ENCODE peak calls at places on chromosomes 13 and 19, in four cellular contexts. R is cardiac muscle cell, W is AG04450, L is right lobe of liver. X is an unnamed sample.

GRCh38 chr19:35832054-35832453 is 19.4 kb upstream of the PRODH2 start:
- DNase-seq in R (no peak), W (no peak), L (no peak), X (no peak)

GRCh38 chr19:23884363-23884762 is 30.3 kb upstream of the ZNF726 start:
- DNase-seq in W (no peak), R (no peak), L (peak; percentile 57), X (no peak)

GRCh38 chr13:29800687-29801086 is 49.7 kb downstream of the UBL3 start:
- DNase-seq in R (no peak), W (no peak), L (no peak), X (no peak)

GRCh38 chr13:99151516-99151915 is 49.1 kb upstream of the UBAC2 start:
- DNase-seq in R (peak; percentile 54), W (no peak), L (no peak), X (no peak)

GRCh38 chr19:10514211-10515145 is 2.8 kb downstream of the S1PR5 start:
- DNase-seq in R (no peak), L (no peak), W (no peak), X (peak; percentile 41)

GRCh38 chr19:34964598-34964997 is 569 bp upstream of the ZNF792 start:
- DNase-seq in R (no peak), L (no peak), W (no peak), X (no peak)

GRCh38 chr19:19285723-19286122 is 12.6 kb upstream of the TM6SF2 start:
- DNase-seq in R (no peak), L (no peak), W (no peak), X (no peak)

GRCh38 chr19:51710163-51710562 is 13.6 kb downstream of the HAS1 start:
- DNase-seq in L (no peak), W (no peak), R (peak; percentile 40), X (no peak)

GRCh38 chr19:991174-991931 is 7.2 kb downstream of the WDR18 start:
- DNase-seq in L (no peak), R (peak; percentile 54), W (no peak), X (peak; percentile 84)

GRCh38 chr13:93673885-93674284 is 447.3 kb downstream of the GPC6 start:
- DNase-seq in W (no peak), R (no peak), L (no peak), X (no peak)

GRCh38 chr13:44573071-44573470 is 3.1 kb downstream of the TSC22D1 start:
- DNase-seq in L (no peak), R (no peak), W (no peak), X (no peak)

GRCh38 chr13:59492030-59492636 is 671.6 kb downstream of the DIAPH3 start:
- DNase-seq in R (no peak), L (no peak), W (no peak), X (no peak)

GRCh38 chr19:28635962-28636629 is 576.9 kb downstream of the UQCRFS1 start:
- DNase-seq in R (no peak), L (no peak), W (no peak), X (no peak)

GRCh38 chr13:99600318-99600717 is 99.0 kb downstream of the TM9SF2 start:
- DNase-seq in W (no peak), L (no peak), R (no peak), X (no peak)

GRCh38 chr13:45932172-45932571 is 80.6 kb upstream of the SIAH3 start:
- DNase-seq in R (no peak), W (no peak), L (no peak), X (no peak)

GRCh38 chr13:109979186-109979585 is 192.8 kb upstream of the IRS2 start:
- DNase-seq in W (no peak), L (no peak), R (no peak), X (no peak)

GRCh38 chr19:14409157-14410053 is 9.7 kb downstream of the DDX39A start:
- DNase-seq in W (no peak), R (no peak), L (no peak), X (no peak)

GRCh38 chr13:49443327-49443688 is 556 bp downstream of the CAB39L start:
- DNase-seq in R (peak; percentile 52), L (no peak), W (no peak), X (no peak)

GRCh38 chr19:33746159-33746558 is 50.5 kb upstream of the KCTD15 start:
- DNase-seq in W (no peak), R (no peak), L (no peak), X (no peak)

GRCh38 chr19:33749016-33749415 is 47.7 kb upstream of the KCTD15 start:
- DNase-seq in W (no peak), R (no peak), L (no peak), X (no peak)

GRCh38 chr19:33749619-33750175 is 47.0 kb upstream of the KCTD15 start:
- DNase-seq in L (no peak), R (no peak), W (no peak), X (no peak)

GRCh38 chr19:33747273-33747672 is 49.4 kb upstream of the KCTD15 start:
- DNase-seq in W (no peak), R (no peak), L (no peak), X (no peak)

GRCh38 chr19:33748231-33748630 is 48.4 kb upstream of the KCTD15 start:
- DNase-seq in W (no peak), L (no peak), R (no peak), X (no peak)
- H3K27me3 ChIP-seq in W (peaks cover 3% of the 10 kb centered on the region), L (no peaks in the 10 kb centered on the region), R (no peaks in the 10 kb centered on the region), X (no peaks in the 10 kb centered on the region)

DNA sequence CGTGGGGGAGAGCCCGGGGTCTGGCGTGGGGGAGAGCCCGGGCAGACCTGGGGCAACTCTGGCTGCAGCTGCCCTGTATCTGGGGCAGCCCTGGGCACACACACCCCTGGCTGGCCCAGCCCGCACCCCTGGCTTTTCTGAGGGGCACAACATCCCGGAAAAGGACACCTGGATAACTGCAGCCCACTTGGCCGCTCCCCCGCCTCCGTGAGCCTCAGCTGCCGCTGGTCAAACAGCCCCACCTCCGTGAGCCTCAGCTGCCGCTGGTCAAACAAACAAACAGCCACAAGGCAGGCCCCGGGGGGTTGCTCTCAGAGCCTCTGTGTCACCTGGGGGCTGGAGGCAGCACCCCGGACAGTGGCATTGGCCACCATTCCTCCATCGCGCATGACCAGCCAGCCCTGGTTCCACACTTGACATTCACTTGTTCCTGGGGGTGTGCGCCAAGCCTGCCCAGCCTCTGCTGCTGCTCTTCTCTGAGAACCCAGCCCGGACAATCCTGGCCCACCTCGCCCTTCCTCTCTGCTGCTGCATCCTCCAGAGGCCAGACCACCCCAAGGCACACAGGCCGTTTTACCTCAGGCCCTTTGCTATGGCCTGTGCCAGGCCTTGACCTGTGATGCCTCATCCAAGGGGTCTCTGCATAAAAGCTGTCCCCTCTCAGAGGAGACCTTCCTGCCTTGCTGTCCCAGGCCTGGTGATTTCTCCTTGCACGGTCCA is 19.9 kb downstream of the CEBPG start:
- DNase-seq in L (peak; percentile 66), W (no peak), R (no peak), X (no peak)
- H3K4me3 ChIP-seq in L (no peak overlapping the region), W (no peak overlapping the region), R (no peak overlapping the region), X (no peak overlapping the region)

GRCh38 chr13:25141042-25141441 is 31.0 kb downstream of the AMER2 start:
- DNase-seq in R (no peak), L (no peak), W (no peak), X (no peak)
- H3K27me3 ChIP-seq in R (peaks cover 9% of the 10 kb centered on the region), L (no peaks in the 10 kb centered on the region), W (peaks cover 8% of the 10 kb centered on the region), X (no peaks in the 10 kb centered on the region)

DNA sequence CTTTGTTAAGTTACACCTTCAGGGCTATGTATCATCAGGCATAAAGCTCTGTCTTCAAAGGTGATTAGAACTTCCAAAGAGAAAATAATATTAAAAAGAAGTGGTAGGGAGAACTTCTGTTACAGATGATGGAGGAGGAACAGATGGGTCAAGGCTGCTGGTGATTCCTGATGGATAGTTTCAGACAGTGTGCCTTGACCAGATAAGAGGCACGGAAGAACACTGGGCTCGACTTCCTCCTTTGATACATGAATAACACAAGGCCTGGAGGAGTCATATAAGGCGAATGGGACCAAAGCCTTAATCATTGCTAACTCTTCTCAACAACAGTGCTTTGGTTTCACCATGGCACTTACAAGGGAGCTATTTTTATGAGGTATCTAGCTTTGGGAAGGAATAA is 128.1 kb upstream of the RXFP2 start:
- DNase-seq in W (no peak), L (no peak), R (no peak), X (no peak)
- H3K4me3 ChIP-seq in W (no peak overlapping the region), L (no peak overlapping the region), R (no peak overlapping the region), X (no peak overlapping the region)

DNA sequence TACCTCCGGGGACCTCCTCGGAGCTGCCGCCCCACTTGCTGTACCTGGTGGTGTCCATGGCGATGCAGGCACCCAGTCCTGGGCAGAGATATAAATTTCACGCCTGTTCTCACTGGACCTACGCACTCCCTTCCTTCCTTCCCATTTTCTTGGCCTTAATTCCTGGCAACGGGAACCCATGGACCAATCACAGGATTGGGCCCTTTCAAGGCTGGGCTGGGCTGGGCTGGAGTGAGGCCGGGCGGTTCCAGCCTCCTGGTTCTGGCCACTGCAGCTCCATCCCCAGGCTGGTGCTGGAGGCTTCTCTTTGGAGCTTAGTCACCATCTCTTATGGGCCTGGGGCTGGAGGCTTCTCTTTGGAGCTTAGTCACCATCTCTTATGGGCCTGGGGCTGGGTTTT is at the start of gene CLEC4G:
- DNase-seq in R (no peak), L (no peak), W (no peak), X (no peak)
- H3K27me3 ChIP-seq in R (peaks cover 86% of the 10 kb centered on the region), L (no peaks in the 10 kb centered on the region), W (peaks cover 31% of the 10 kb centered on the region), X (peaks cover 21% of the 10 kb centered on the region)

GRCh38 chr13:101554420-101555125 is 102.1 kb downstream of the ITGBL1 start:
- DNase-seq in R (no peak), W (no peak), L (no peak), X (no peak)
- H3K4me3 ChIP-seq in R (no peak overlapping the region), W (no peak overlapping the region), L (no peak overlapping the region), X (no peak overlapping the region)

GRCh38 chr19:13011653-13012389 is 16.5 kb downstream of the NFIX start:
- DNase-seq in L (no peak), R (no peak), W (no peak), X (no peak)
- H3K27me3 ChIP-seq in L (no peaks in the 10 kb centered on the region), R (peaks cover 100% of the 10 kb centered on the region), W (no peaks in the 10 kb centered on the region), X (peaks cover 42% of the 10 kb centered on the region)

GRCh38 chr19:43594081-43594697 is 1.7 kb downstream of the IRGQ start:
- DNase-seq in L (no peak), W (no peak), R (no peak), X (no peak)
- H3K4me3 ChIP-seq in L (peak overlapping the region; percentile 66), W (peak overlapping the region; percentile 79), R (peak overlapping the region; percentile 52), X (no peak overlapping the region)

GRCh38 chr13:41026806-41027205 is 7.7 kb upstream of the ELF1 start:
- DNase-seq in L (no peak), R (no peak), W (no peak), X (no peak)

GRCh38 chr13:41025518-41025917 is 6.4 kb upstream of the ELF1 start:
- DNase-seq in W (no peak), R (no peak), L (no peak), X (no peak)

GRCh38 chr13:41029629-41030028 is 10.5 kb upstream of the ELF1 start:
- DNase-seq in L (no peak), W (no peak), R (no peak), X (no peak)

GRCh38 chr13:41032646-41033396 is 13.7 kb upstream of the ELF1 start:
- DNase-seq in L (no peak), R (no peak), W (no peak), X (no peak)

DNA sequence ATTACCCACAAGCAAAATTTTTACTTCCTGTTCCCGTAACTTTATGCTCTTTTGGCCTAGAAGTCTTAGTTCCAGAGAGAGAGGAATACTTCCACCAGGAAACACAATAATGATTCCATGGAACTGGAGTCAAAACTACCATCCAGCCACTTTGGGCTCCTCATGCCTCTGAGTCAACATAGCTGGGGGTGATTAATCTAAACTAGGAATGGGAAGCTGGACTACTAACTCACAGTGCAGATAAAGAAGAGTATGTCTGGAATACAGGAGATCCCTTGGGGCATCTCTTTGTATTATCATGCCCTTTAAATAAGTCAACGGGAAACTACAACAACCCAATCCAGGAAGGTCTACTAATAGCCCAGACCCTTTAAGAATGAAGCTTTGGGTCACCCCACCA is 8.9 kb upstream of the ELF1 start:
- DNase-seq in L (no peak), R (no peak), W (no peak), X (no peak)
- H3K27me3 ChIP-seq in L (no peaks in the 10 kb centered on the region), R (no peaks in the 10 kb centered on the region), W (no peaks in the 10 kb centered on the region), X (no peaks in the 10 kb centered on the region)